ENCODE peak calls at places on chromosomes 4 and X, in seven cellular contexts. A is OCI-LY7; K is right lobe of liver; M is transverse colon; W is epithelial cell of prostate; J is aorta; T is effector memory CD4-positive, alpha-beta T cell. B is an unnamed sample.

GRCh38 chr4:172392741-172393140 is 579.5 kb downstream of the GALNTL6 start:
- DNase-seq in A (no peak), K (no peak), M (no peak), W (no peak), J (no peak), T (no peak), B (no peak)

GRCh38 chrX:96424007-96424406 is 260.6 kb upstream of the DIAPH2 start:
- DNase-seq in A (no peak), K (no peak), M (no peak), W (no peak), J (no peak), T (no peak), B (no peak)

GRCh38 chr4:152408514-152409327 is 127.2 kb downstream of the FBXW7 start:
- DNase-seq in A (peak; percentile 44), K (no peak), M (no peak), W (no peak), J (no peak), T (no peak), B (peak; percentile 10)

GRCh38 chr4:113159901-113160545 is 110.6 kb downstream of the ANK2 start:
- DNase-seq in A (no peak), K (no peak), M (no peak), W (peak; percentile 10), J (no peak), T (no peak), B (no peak)

GRCh38 chr4:65669008-65669971 is 999 bp downstream of the EPHA5 start:
- DNase-seq in A (no peak), K (no peak), M (no peak), W (no peak), J (peak; percentile 78), T (no peak), B (no peak)

GRCh38 chr4:88101165-88101564 is 57.3 kb downstream of the ABCG2 start:
- DNase-seq in A (no peak), K (no peak), M (no peak), W (no peak), J (no peak), T (no peak), B (no peak)

GRCh38 chr4:145346081-145346480 is 135.6 kb upstream of the SMAD1 start:
- DNase-seq in A (no peak), K (no peak), M (no peak), W (no peak), J (no peak), T (no peak), B (no peak)

GRCh38 chr4:11487139-11487538 is 58.4 kb upstream of the HS3ST1 start:
- DNase-seq in A (no peak), K (no peak), M (no peak), W (no peak), J (no peak), T (no peak), B (no peak)

GRCh38 chrX:128754130-128754529 is 701.9 kb upstream of the ACTRT1 start:
- DNase-seq in A (no peak), K (no peak), M (no peak), W (no peak), J (no peak), T (no peak), B (no peak)

GRCh38 chr4:38190717-38191178 is 230.6 kb downstream of the PTTG2 start:
- DNase-seq in A (no peak), K (no peak), M (no peak), W (no peak), J (peak; percentile 88), T (no peak), B (no peak)

GRCh38 chr4:143099693-143100092 is 85.0 kb upstream of the USP38 start:
- DNase-seq in A (no peak), K (no peak), M (no peak), W (no peak), J (no peak), T (no peak), B (no peak)

GRCh38 chr4:81214518-81215218 is 354 bp downstream of the PRKG2 start:
- DNase-seq in A (no peak), K (no peak), M (peak; percentile 19), W (no peak), J (peak; percentile 68), T (no peak), B (no peak)

GRCh38 chr4:39446842-39447573 is 11.7 kb downstream of the RPL9 start:
- DNase-seq in A (no peak), K (peak; percentile 53), M (peak; percentile 81), W (no peak), J (peak; percentile 84), T (peak; percentile 22), B (peak; percentile 31)

GRCh38 chrX:42102586-42103282 is 179.4 kb upstream of the CASK start:
- DNase-seq in A (no peak), K (no peak), M (no peak), W (no peak), J (no peak), T (no peak), B (no peak)

GRCh38 chrX:148885203-148885602 is 384.8 kb downstream of the AFF2 start:
- DNase-seq in A (no peak), K (no peak), M (no peak), W (no peak), J (no peak), T (no peak), B (no peak)

GRCh38 chr4:6440506-6441201 is 31.8 kb downstream of the PPP2R2C start:
- DNase-seq in A (no peak), K (no peak), M (no peak), W (no peak), J (peak; percentile 27), T (no peak), B (no peak)

GRCh38 chr4:156606444-156607197 is 365.0 kb downstream of the PDGFC start:
- DNase-seq in A (no peak), K (no peak), M (no peak), W (no peak), J (no peak), T (no peak), B (no peak)

GRCh38 chrX:72169008-72169728 is 12.4 kb upstream of the PIN4 start:
- DNase-seq in A (no peak), K (no peak), M (no peak), W (no peak), J (no peak), T (peak; percentile 5), B (peak; percentile 67)

GRCh38 chrX:123920065-123920785 is 41.3 kb upstream of the STAG2 start:
- DNase-seq in A (no peak), K (no peak), M (no peak), W (peak; percentile 24), J (no peak), T (no peak), B (no peak)

GRCh38 chrX:153773218-153773611 is 7.6 kb upstream of the SRPK3 start:
- DNase-seq in A (no peak), K (peak; percentile 8), M (no peak), W (no peak), J (peak; percentile 66), T (no peak), B (no peak)

GRCh38 chr4:57061395-57061794 is 48.8 kb downstream of the IGFBP7 start:
- DNase-seq in A (no peak), K (no peak), M (no peak), W (no peak), J (no peak), T (no peak), B (no peak)

GRCh38 chrX:12439396-12439795 is 301.1 kb downstream of the FRMPD4 start:
- DNase-seq in A (no peak), K (no peak), M (no peak), W (no peak), J (no peak), T (no peak), B (no peak)

GRCh38 chr4:150280081-150280950 is 202.1 kb downstream of the DCLK2 start:
- DNase-seq in A (no peak), K (no peak), M (no peak), W (peak; percentile 63), J (no peak), T (no peak), B (no peak)

GRCh38 chr4:77815651-77816050 is 3.5 kb downstream of the CNOT6L start:
- DNase-seq in A (peak; percentile 71), K (no peak), M (no peak), W (no peak), J (no peak), T (no peak), B (no peak)
- H3K27ac ChIP-seq in A (peak overlapping the region; percentile 94), K (peak overlapping the region; percentile 15), M (no peak overlapping the region), W (no peak overlapping the region), J (no peak overlapping the region), T (no peak overlapping the region), B (no peak overlapping the region)

GRCh38 chrX:144730486-144730885 is 516.8 kb upstream of the SPANXN1 start:
- DNase-seq in A (no peak), K (no peak), M (no peak), W (no peak), J (no peak), T (no peak), B (no peak)
- H3K27ac ChIP-seq in A (no peak overlapping the region), K (no peak overlapping the region), M (no peak overlapping the region), W (peak overlapping the region; percentile 60), J (no peak overlapping the region), T (no peak overlapping the region), B (no peak overlapping the region)

GRCh38 chrX:56798866-56799864 is 70.1 kb downstream of the NBDY start:
- DNase-seq in A (no peak), K (peak; percentile 16), M (peak; percentile 26), W (no peak), J (no peak), T (no peak), B (no peak)

GRCh38 chrX:56796641-56797395 is 67.8 kb downstream of the NBDY start:
- DNase-seq in A (no peak), K (peak; percentile 1), M (no peak), W (no peak), J (no peak), T (no peak), B (no peak)

GRCh38 chrX:56800307-56800706 is 71.3 kb downstream of the NBDY start:
- DNase-seq in A (no peak), K (no peak), M (peak; percentile 3), W (no peak), J (no peak), T (no peak), B (no peak)

GRCh38 chrX:56800801-56801200 is 71.8 kb downstream of the NBDY start:
- DNase-seq in A (peak; percentile 65), K (no peak), M (peak; percentile 6), W (no peak), J (no peak), T (peak; percentile 21), B (peak; percentile 66)

DNA sequence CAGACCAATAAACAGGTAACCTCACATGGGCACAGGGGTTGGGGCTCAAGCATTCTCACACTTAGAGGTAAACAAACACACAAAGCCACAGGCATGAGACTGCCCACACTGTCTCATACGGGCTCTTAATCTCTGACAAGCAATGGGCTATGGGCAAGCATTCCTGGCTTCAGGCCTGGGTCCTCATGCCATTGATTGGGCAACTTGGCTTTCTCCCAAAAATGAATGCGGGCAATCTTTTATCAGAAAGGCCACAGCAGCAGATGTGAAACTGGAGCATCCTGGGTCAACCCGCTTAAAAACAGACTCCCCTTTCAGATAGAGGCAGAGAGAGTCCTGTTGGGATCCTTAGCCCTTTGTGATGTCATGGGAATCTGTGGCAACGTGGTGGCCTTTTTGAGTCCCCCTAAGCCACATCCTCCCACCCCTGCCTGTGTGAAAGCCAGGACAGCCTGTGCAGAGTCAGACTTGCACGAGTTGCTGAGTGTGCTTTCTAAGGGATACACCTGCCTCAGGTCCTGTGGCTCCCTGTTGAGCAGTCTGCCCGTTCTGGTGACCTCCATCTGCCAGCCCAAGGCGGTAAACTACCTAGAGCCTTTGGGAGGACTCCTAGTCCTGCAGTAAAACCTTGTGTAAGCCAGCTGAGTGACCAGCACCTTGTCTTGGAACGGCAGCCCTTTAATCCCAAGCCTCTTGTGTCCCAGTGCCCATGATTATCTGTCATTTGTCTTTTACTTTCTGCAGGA is 69.1 kb downstream of the NBDY start:
- DNase-seq in A (no peak), K (peak; percentile 51), M (peak; percentile 1), W (no peak), J (no peak), T (no peak), B (no peak)
- H3K27ac ChIP-seq in A (no peak overlapping the region), K (no peak overlapping the region), M (no peak overlapping the region), W (no peak overlapping the region), J (no peak overlapping the region), T (no peak overlapping the region), B (no peak overlapping the region)

GRCh38 chrX:47561653-47562151 is 697 bp downstream of the ARAF start:
- DNase-seq in A (no peak), K (no peak), M (no peak), W (no peak), J (no peak), T (no peak), B (no peak)
- H3K27ac ChIP-seq in A (peak overlapping the region; percentile 70), K (peak overlapping the region; percentile 93), M (peak overlapping the region; percentile 91), W (peak overlapping the region; percentile 80), J (peak overlapping the region; percentile 55), T (peak overlapping the region; percentile 97), B (peak overlapping the region; percentile 94)